ENCODE peak calls at places on chromosomes 4 and X, in four cellular contexts. T is lower lobe of right lung, A is cardiac fibroblast, O is right cardiac atrium. Y is an unnamed sample.

GRCh38 chr4:95289028-95289634 is 259.6 kb downstream of the UNC5C start:
- DNase-seq in A (peak; percentile 72), T (no peak), O (no peak), Y (no peak)

GRCh38 chr4:110748071-110748470 is 125.2 kb upstream of the PITX2 start:
- DNase-seq in A (no peak), T (no peak), O (no peak), Y (no peak)

GRCh38 chrX:152600853-152601635 is 36.7 kb upstream of the GABRQ start:
- DNase-seq in T (no peak), O (no peak), A (no peak), Y (no peak)

GRCh38 chr4:132346016-132346415 is 803.1 kb upstream of the PCDH10 start:
- DNase-seq in T (no peak), A (no peak), O (no peak), Y (no peak)

GRCh38 chr4:13331827-13332226 is 152.3 kb downstream of the RAB28 start:
- DNase-seq in O (no peak), A (no peak), T (no peak), Y (no peak)

GRCh38 chrX:65578346-65578745 is 43.8 kb upstream of the LAS1L start:
- DNase-seq in A (no peak), T (no peak), O (no peak), Y (no peak)

GRCh38 chr4:181520790-181521189 is 722.4 kb upstream of the TENM3 start:
- DNase-seq in A (no peak), T (no peak), O (no peak), Y (no peak)

GRCh38 chrX:109840585-109840984 is 107.5 kb upstream of the ACSL4 start:
- DNase-seq in A (peak; percentile 96), T (no peak), O (peak; percentile 36), Y (peak; percentile 91)

GRCh38 chr4:10655968-10656367 is 28.6 kb downstream of the CLNK start:
- DNase-seq in A (peak; percentile 81), O (no peak), T (no peak), Y (no peak)

GRCh38 chr4:81198151-81198550 is 16.9 kb downstream of the PRKG2 start:
- DNase-seq in A (no peak), O (peak; percentile 23), T (peak; percentile 44), Y (no peak)

GRCh38 chr4:128542047-128542446 is 254.4 kb upstream of the PGRMC2 start:
- DNase-seq in O (no peak), T (no peak), A (no peak), Y (no peak)

GRCh38 chrX:13472975-13473665 is 96.3 kb upstream of the EGFL6 start:
- DNase-seq in T (no peak), O (no peak), A (peak; percentile 11), Y (no peak)

GRCh38 chr4:102333792-102334191 is 11.5 kb downstream of the SLC39A8 start:
- DNase-seq in O (no peak), T (no peak), A (no peak), Y (no peak)

GRCh38 chr4:139458999-139459398 is 5.1 kb downstream of the RAB33B start:
- DNase-seq in T (no peak), O (no peak), A (peak; percentile 22), Y (no peak)

GRCh38 chrX:5681159-5681558 is 547.5 kb downstream of the NLGN4X start:
- DNase-seq in A (no peak), O (no peak), T (no peak), Y (no peak)

GRCh38 chrX:88244066-88244465 is 503.0 kb upstream of the CPXCR1 start:
- DNase-seq in O (no peak), T (no peak), A (no peak), Y (no peak)

GRCh38 chrX:74383611-74384010 is 37.7 kb upstream of the SLC16A2 start:
- DNase-seq in T (no peak), O (no peak), A (peak; percentile 64), Y (no peak)

GRCh38 chr4:173909294-173909693 is 374.2 kb downstream of the FBXO8 start:
- DNase-seq in O (no peak), T (no peak), A (no peak), Y (no peak)

GRCh38 chr4:93053140-93053539 is 749.4 kb downstream of the GRID2 start:
- DNase-seq in A (no peak), O (no peak), T (no peak), Y (no peak)

GRCh38 chrX:88425739-88426138 is 321.3 kb upstream of the CPXCR1 start:
- DNase-seq in O (no peak), A (peak; percentile 5), T (no peak), Y (no peak)

GRCh38 chrX:1531106-1531890 is 5.7 kb downstream of the P2RY8 start:
- DNase-seq in A (no peak), T (no peak), O (no peak), Y (no peak)

GRCh38 chr4:162350331-162350730 is 186.5 kb upstream of the FSTL5 start:
- DNase-seq in T (no peak), A (no peak), O (no peak), Y (no peak)

GRCh38 chrX:120213438-120214265 is 37.0 kb upstream of the ZBTB33 start:
- DNase-seq in A (peak; percentile 66), T (no peak), O (peak; percentile 39), Y (no peak)

DNA sequence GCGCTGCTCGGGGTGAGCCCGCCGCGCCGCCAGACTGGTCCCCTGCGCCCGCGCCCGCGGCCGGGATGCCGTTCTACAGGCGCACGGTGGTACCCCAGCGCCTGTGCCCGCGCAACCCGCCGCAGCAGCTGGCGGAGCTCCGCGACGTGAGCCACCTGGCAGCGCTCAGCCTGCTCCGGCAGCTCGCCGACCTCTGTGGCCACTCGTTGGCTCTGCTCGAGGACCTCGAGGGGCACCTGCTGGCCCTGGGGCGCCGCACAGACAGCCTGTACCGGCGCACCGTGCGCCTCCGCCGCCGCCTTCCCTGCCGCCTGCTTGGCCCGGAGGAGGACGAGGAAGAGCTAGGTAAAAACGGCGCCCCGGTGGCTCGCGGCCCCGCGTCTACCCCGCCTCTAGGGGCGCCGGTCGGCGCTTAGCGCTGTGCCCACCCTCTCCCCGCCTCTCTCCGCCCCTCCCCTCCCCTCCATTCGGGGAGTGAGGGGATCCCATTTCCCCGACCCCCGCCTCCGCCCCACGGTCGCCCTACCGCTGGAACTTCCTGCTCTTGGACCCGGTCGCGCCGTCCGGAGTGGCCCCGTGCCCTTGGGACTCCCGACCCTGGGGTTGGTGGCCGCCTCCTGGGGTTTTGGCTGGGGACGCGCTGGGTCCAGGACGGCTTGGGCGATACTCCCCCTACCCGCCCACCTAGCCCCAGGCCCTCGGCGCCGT is 532 bp downstream of the NHSL2 start:
- DNase-seq in O (peak; percentile 32), A (no peak), T (no peak), Y (no peak)
- H3K4me3 ChIP-seq in O (peak overlapping the region; percentile 65), A (peak overlapping the region; percentile 14), T (peak overlapping the region; percentile 46), Y (peak overlapping the region; percentile 56)

GRCh38 chrX:143633530-143634372 is 2.1 kb downstream of the SLITRK4 start:
- DNase-seq in T (peak; percentile 28), O (no peak), A (no peak), Y (no peak)

GRCh38 chrX:143634373-143634685 is 1.6 kb downstream of the SLITRK4 start:
- DNase-seq in O (no peak), T (no peak), A (no peak), Y (no peak)

GRCh38 chrX:143635915-143636314 is at the start of gene SLITRK4:
- DNase-seq in O (no peak), T (no peak), A (no peak), Y (no peak)

GRCh38 chrX:143632625-143633387 is 3.1 kb downstream of the SLITRK4 start:
- DNase-seq in T (no peak), A (peak; percentile 40), O (no peak), Y (no peak)

DNA sequence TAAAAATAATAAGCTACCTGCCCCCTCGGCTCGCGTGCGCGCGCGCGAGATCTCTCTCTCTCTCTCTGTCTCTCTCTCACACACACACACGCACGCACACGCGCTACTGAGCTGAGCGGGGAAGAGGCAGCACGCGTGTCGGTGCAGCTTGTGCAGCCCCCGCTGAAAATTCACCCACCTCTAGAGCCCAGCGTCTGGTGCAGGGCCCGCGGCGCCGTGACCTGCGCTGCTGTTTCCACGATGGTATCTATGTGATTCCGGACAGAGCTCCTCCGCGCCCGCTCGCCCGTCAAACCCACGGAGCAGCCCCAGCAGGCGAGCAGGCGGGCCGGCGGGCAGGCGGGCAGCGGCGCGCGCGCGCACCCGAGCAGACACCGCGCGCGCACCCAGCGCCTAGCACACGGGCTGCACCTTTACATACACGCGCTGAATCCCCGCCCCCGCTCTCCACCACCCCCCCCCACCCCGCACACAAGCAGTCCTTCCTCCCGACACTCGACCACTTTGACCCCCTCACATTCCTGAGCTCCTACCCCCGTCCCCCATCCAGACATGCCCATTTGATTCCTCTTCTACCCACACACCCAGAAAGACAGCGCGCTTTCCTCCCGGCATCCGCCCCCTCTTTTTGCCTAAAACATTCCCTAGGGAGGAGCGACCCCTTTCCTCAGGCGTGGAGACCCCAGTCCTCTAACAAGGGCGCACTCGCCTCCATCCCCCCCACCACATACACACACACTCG is 1.0 kb downstream of the SLITRK4 start:
- DNase-seq in T (peak; percentile 34), A (no peak), O (no peak), Y (no peak)
- H3K4me3 ChIP-seq in T (peak overlapping the region; percentile 46), A (peak overlapping the region; percentile 36), O (peak overlapping the region; percentile 63), Y (peak overlapping the region; percentile 54)

GRCh38 chrX:67544281-67544680 is 460 bp downstream of the AR start:
- DNase-seq in A (no peak), O (peak; percentile 26), T (peak; percentile 34), Y (no peak)

GRCh38 chrX:67545772-67546495 is 2.1 kb downstream of the AR start:
- DNase-seq in O (peak; percentile 44), A (no peak), T (peak; percentile 48), Y (no peak)

GRCh38 chrX:67544871-67545771 is 1.3 kb downstream of the AR start:
- DNase-seq in A (peak; percentile 54), T (peak; percentile 34), O (peak; percentile 30), Y (peak; percentile 36)

GRCh38 chrX:67546496-67547423 is 2.9 kb downstream of the AR start:
- DNase-seq in A (no peak), T (no peak), O (no peak), Y (no peak)

GRCh38 chrX:67543818-67544217 is at the start of gene AR:
- DNase-seq in O (peak; percentile 75), A (peak; percentile 53), T (peak; percentile 66), Y (peak; percentile 37)
- H3K4me3 ChIP-seq in O (peak within 1 kb of the TSS; percentile 63), A (peak within 1 kb of the TSS; percentile 59), T (peak within 1 kb of the TSS; percentile 50), Y (peak within 1 kb of the TSS; percentile 59)

DNA sequence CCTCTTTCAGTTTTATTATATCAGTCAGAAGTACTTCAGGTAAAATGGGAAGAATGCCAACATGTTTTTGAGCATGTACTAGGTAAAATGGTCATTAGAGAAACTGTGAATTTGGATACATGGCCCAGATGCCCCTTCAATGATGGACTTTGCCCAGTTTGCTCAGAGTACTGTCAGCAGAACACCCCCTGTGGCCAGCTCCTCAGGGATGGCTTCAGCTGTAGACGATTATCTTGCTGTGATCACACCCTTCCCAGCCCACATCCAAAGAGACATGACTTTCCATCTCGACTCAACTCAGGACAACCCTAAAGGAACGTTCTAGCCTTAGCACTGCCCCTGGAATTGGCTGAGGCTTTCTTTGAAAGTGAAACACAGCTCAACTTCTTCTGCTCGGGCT is 439.1 kb downstream of the PACRGL start:
- DNase-seq in A (no peak), T (no peak), O (no peak), Y (no peak)
- H3K4me3 ChIP-seq in A (no peak overlapping the region), T (no peak overlapping the region), O (no peak overlapping the region), Y (no peak overlapping the region)

GRCh38 chr4:112889199-112889598 is 160.3 kb upstream of the ANK2 start:
- DNase-seq in T (no peak), O (no peak), A (no peak), Y (no peak)
- H3K4me3 ChIP-seq in T (no peak overlapping the region), O (no peak overlapping the region), A (no peak overlapping the region), Y (peak overlapping the region; percentile 7)